ENCODE peak calls at places on chromosomes 12 and 14, in five cellular contexts. H is prostate gland, L is left ventricle myocardium inferior, S is sciatic nerve, F is tibial artery. B is an unnamed sample.

GRCh38 chr14:22536853-22537338 is 52.1 kb downstream of the DAD1 start:
- DNase-seq in H (peak), L (no peak), S (peak), F (peak), B (peak)

GRCh38 chr14:96410119-96410518 is 18.2 kb downstream of the AK7 start:
- DNase-seq in H (no peak), L (no peak), S (no peak), F (no peak), B (no peak)

GRCh38 chr12:109713187-109713984 is at the start of gene FAM222A:
- DNase-seq in H (peak), L (peak), S (peak), F (peak), B (peak)

GRCh38 chr12:1930816-1931597 is 12.6 kb upstream of the CACNA2D4 start:
- DNase-seq in H (no peak), L (no peak), S (peak), F (peak), B (no peak)

GRCh38 chr14:65478596-65478995 is 66.1 kb downstream of the FUT8 start:
- DNase-seq in H (no peak), L (no peak), S (no peak), F (no peak), B (no peak)

GRCh38 chr14:22024117-22024516 is 350.5 kb upstream of the OR4E1 start:
- DNase-seq in H (no peak), L (no peak), S (no peak), F (no peak), B (no peak)

GRCh38 chr14:59175404-59175803 is 13.1 kb upstream of the DAAM1 start:
- DNase-seq in H (no peak), L (no peak), S (no peak), F (no peak), B (no peak)

GRCh38 chr14:65128096-65128495 is 25.8 kb upstream of the MAX start:
- DNase-seq in H (no peak), L (no peak), S (no peak), F (no peak), B (no peak)

GRCh38 chr14:81432171-81432570 is 32.0 kb upstream of the STON2 start:
- DNase-seq in H (no peak), L (no peak), S (no peak), F (no peak), B (no peak)

GRCh38 chr12:26658991-26659390 is 174.0 kb downstream of the ITPR2 start:
- DNase-seq in H (no peak), L (no peak), S (no peak), F (no peak), B (no peak)

GRCh38 chr14:72894323-72894622 is 372 bp upstream of the DPF3 start:
- DNase-seq in H (no peak), L (no peak), S (no peak), F (no peak), B (no peak)

GRCh38 chr12:57487597-57488396 is at the start of gene MARS1:
- DNase-seq in H (peak), L (peak), S (peak), F (peak), B (peak)

GRCh38 chr12:54383041-54383609 is 1.4 kb downstream of the ZNF385A start:
- DNase-seq in H (no peak), L (no peak), S (no peak), F (no peak), B (no peak)

GRCh38 chr14:56608682-56609081 is 29.1 kb downstream of the TMEM260 start:
- DNase-seq in H (no peak), L (no peak), S (no peak), F (no peak), B (no peak)

GRCh38 chr14:92409069-92409468 is 86.1 kb downstream of the SLC24A4 start:
- DNase-seq in H (no peak), L (peak), S (no peak), F (no peak), B (no peak)

GRCh38 chr12:43551971-43552559 is at the start of gene ADAMTS20:
- DNase-seq in H (no peak), L (no peak), S (no peak), F (no peak), B (no peak)

GRCh38 chr12:94263011-94263786 is 114.8 kb downstream of the PLXNC1 start:
- DNase-seq in H (no peak), L (no peak), S (no peak), F (no peak), B (no peak)

GRCh38 chr12:15216036-15216889 is 5.0 kb downstream of the RERG start:
- DNase-seq in H (no peak), L (no peak), S (no peak), F (no peak), B (no peak)

GRCh38 chr12:76704693-76705092 is 59.2 kb upstream of the ZDHHC17 start:
- DNase-seq in H (no peak), L (no peak), S (no peak), F (no peak), B (no peak)

GRCh38 chr12:19181666-19182426 is 52.3 kb downstream of the PLEKHA5 start:
- DNase-seq in H (no peak), L (no peak), S (no peak), F (no peak), B (no peak)

GRCh38 chr12:3751151-3752095 is 1.5 kb downstream of the CRACR2A start:
- DNase-seq in H (no peak), L (no peak), S (no peak), F (no peak), B (no peak)

GRCh38 chr14:36130186-36130585 is 46.3 kb downstream of the PTCSC3 start:
- DNase-seq in H (no peak), L (no peak), S (no peak), F (no peak), B (no peak)

GRCh38 chr12:96401061-96401871 is 1.0 kb upstream of the CDK17 start:
- DNase-seq in H (peak), L (no peak), S (no peak), F (no peak), B (peak)

GRCh38 chr12:88044035-88044434 is 14.8 kb upstream of the C12orf50 start:
- DNase-seq in H (no peak), L (no peak), S (no peak), F (no peak), B (no peak)

GRCh38 chr14:87149583-87150354 is 843.2 kb downstream of the GALC start:
- DNase-seq in H (no peak), L (no peak), S (no peak), F (no peak), B (no peak)

GRCh38 chr12:80356092-80356491 is 87.9 kb upstream of the PTPRQ start:
- DNase-seq in H (no peak), L (no peak), S (no peak), F (no peak), B (no peak)

GRCh38 chr12:84856156-84856900 is 56.3 kb downstream of the SLC6A15 start:
- DNase-seq in H (no peak), L (no peak), S (no peak), F (no peak), B (no peak)